ENCODE peak calls at places on chromosome 6, in five cellular contexts. One of them, this sample, is unnamed.

GRCh38 chr6:156718647-156719394 is 58.4 kb upstream of the ARID1B start:
- DNase-seq in nucleus accumbens: no peak
- DNase-seq in T-helper 9 cell: no peak
- DNase-seq in erythroblast: peak
- DNase-seq in activated naive CD4-positive, alpha-beta T cell treated with anti-CD3 and anti-CD28 coated beads, Interleukin-2, amount 10 ng/mL, durations not matched to agents 7 days and 5 days: no peak
- DNase-seq in this sample: no peak

GRCh38 chr6:91672201-91672600 is 1085.3 kb upstream of the MAP3K7 start:
- DNase-seq in nucleus accumbens: no peak
- DNase-seq in T-helper 9 cell: no peak
- DNase-seq in erythroblast: no peak
- DNase-seq in activated naive CD4-positive, alpha-beta T cell treated with anti-CD3 and anti-CD28 coated beads, Interleukin-2, amount 10 ng/mL, durations not matched to agents 7 days and 5 days: no peak
- DNase-seq in this sample: no peak

GRCh38 chr6:164827537-164827936 is 481.9 kb downstream of the C6orf118 start:
- DNase-seq in nucleus accumbens: no peak
- DNase-seq in T-helper 9 cell: no peak
- DNase-seq in erythroblast: no peak
- DNase-seq in activated naive CD4-positive, alpha-beta T cell treated with anti-CD3 and anti-CD28 coated beads, Interleukin-2, amount 10 ng/mL, durations not matched to agents 7 days and 5 days: no peak
- DNase-seq in this sample: no peak

GRCh38 chr6:121885399-121886152 is 450.1 kb downstream of the GJA1 start:
- DNase-seq in nucleus accumbens: no peak
- DNase-seq in T-helper 9 cell: no peak
- DNase-seq in erythroblast: no peak
- DNase-seq in activated naive CD4-positive, alpha-beta T cell treated with anti-CD3 and anti-CD28 coated beads, Interleukin-2, amount 10 ng/mL, durations not matched to agents 7 days and 5 days: no peak
- DNase-seq in this sample: no peak

GRCh38 chr6:105621564-105622175 is 218.8 kb upstream of the PREP start:
- DNase-seq in nucleus accumbens: no peak
- DNase-seq in T-helper 9 cell: no peak
- DNase-seq in erythroblast: no peak
- DNase-seq in activated naive CD4-positive, alpha-beta T cell treated with anti-CD3 and anti-CD28 coated beads, Interleukin-2, amount 10 ng/mL, durations not matched to agents 7 days and 5 days: no peak
- DNase-seq in this sample: no peak

GRCh38 chr6:135481786-135482369 is 15.7 kb downstream of the AHI1 start:
- DNase-seq in nucleus accumbens: no peak
- DNase-seq in T-helper 9 cell: no peak
- DNase-seq in erythroblast: peak
- DNase-seq in activated naive CD4-positive, alpha-beta T cell treated with anti-CD3 and anti-CD28 coated beads, Interleukin-2, amount 10 ng/mL, durations not matched to agents 7 days and 5 days: no peak
- DNase-seq in this sample: no peak

GRCh38 chr6:133817460-133818047 is 71.4 kb upstream of the TCF21 start:
- DNase-seq in nucleus accumbens: no peak
- DNase-seq in T-helper 9 cell: peak
- DNase-seq in erythroblast: peak
- DNase-seq in activated naive CD4-positive, alpha-beta T cell treated with anti-CD3 and anti-CD28 coated beads, Interleukin-2, amount 10 ng/mL, durations not matched to agents 7 days and 5 days: peak
- DNase-seq in this sample: no peak

GRCh38 chr6:13795041-13795748 is 19.2 kb downstream of the MCUR1 start:
- DNase-seq in nucleus accumbens: peak
- DNase-seq in T-helper 9 cell: peak
- DNase-seq in erythroblast: peak
- DNase-seq in activated naive CD4-positive, alpha-beta T cell treated with anti-CD3 and anti-CD28 coated beads, Interleukin-2, amount 10 ng/mL, durations not matched to agents 7 days and 5 days: peak
- DNase-seq in this sample: peak

GRCh38 chr6:90739339-90739738 is 152.5 kb upstream of the MAP3K7 start:
- DNase-seq in nucleus accumbens: no peak
- DNase-seq in T-helper 9 cell: no peak
- DNase-seq in erythroblast: no peak
- DNase-seq in activated naive CD4-positive, alpha-beta T cell treated with anti-CD3 and anti-CD28 coated beads, Interleukin-2, amount 10 ng/mL, durations not matched to agents 7 days and 5 days: no peak
- DNase-seq in this sample: no peak

GRCh38 chr6:167763056-167763944 is 63.4 kb upstream of the AFDN start:
- DNase-seq in nucleus accumbens: no peak
- DNase-seq in T-helper 9 cell: no peak
- DNase-seq in erythroblast: no peak
- DNase-seq in activated naive CD4-positive, alpha-beta T cell treated with anti-CD3 and anti-CD28 coated beads, Interleukin-2, amount 10 ng/mL, durations not matched to agents 7 days and 5 days: no peak
- DNase-seq in this sample: no peak

GRCh38 chr6:117493470-117493869 is 11.0 kb downstream of the DCBLD1 start:
- DNase-seq in nucleus accumbens: no peak
- DNase-seq in T-helper 9 cell: no peak
- DNase-seq in erythroblast: no peak
- DNase-seq in activated naive CD4-positive, alpha-beta T cell treated with anti-CD3 and anti-CD28 coated beads, Interleukin-2, amount 10 ng/mL, durations not matched to agents 7 days and 5 days: no peak
- DNase-seq in this sample: no peak

GRCh38 chr6:73180076-73180717 is 45.1 kb downstream of the KHDC1L start:
- DNase-seq in nucleus accumbens: no peak
- DNase-seq in T-helper 9 cell: no peak
- DNase-seq in erythroblast: no peak
- DNase-seq in activated naive CD4-positive, alpha-beta T cell treated with anti-CD3 and anti-CD28 coated beads, Interleukin-2, amount 10 ng/mL, durations not matched to agents 7 days and 5 days: no peak
- DNase-seq in this sample: no peak

GRCh38 chr6:23027281-23027680 is 457.9 kb downstream of the HDGFL1 start:
- DNase-seq in nucleus accumbens: peak
- DNase-seq in T-helper 9 cell: no peak
- DNase-seq in erythroblast: no peak
- DNase-seq in activated naive CD4-positive, alpha-beta T cell treated with anti-CD3 and anti-CD28 coated beads, Interleukin-2, amount 10 ng/mL, durations not matched to agents 7 days and 5 days: no peak
- DNase-seq in this sample: no peak

GRCh38 chr6:160275511-160276003 is 16.9 kb upstream of the SLC22A2 start:
- DNase-seq in nucleus accumbens: no peak
- DNase-seq in T-helper 9 cell: no peak
- DNase-seq in erythroblast: no peak
- DNase-seq in activated naive CD4-positive, alpha-beta T cell treated with anti-CD3 and anti-CD28 coated beads, Interleukin-2, amount 10 ng/mL, durations not matched to agents 7 days and 5 days: no peak
- DNase-seq in this sample: peak

GRCh38 chr6:124719951-124720350 is 242.3 kb upstream of the RNF217 start:
- DNase-seq in nucleus accumbens: no peak
- DNase-seq in T-helper 9 cell: no peak
- DNase-seq in erythroblast: no peak
- DNase-seq in activated naive CD4-positive, alpha-beta T cell treated with anti-CD3 and anti-CD28 coated beads, Interleukin-2, amount 10 ng/mL, durations not matched to agents 7 days and 5 days: no peak
- DNase-seq in this sample: no peak

GRCh38 chr6:106037060-106037459 is 49.1 kb upstream of the PRDM1 start:
- DNase-seq in nucleus accumbens: no peak
- DNase-seq in T-helper 9 cell: no peak
- DNase-seq in erythroblast: no peak
- DNase-seq in activated naive CD4-positive, alpha-beta T cell treated with anti-CD3 and anti-CD28 coated beads, Interleukin-2, amount 10 ng/mL, durations not matched to agents 7 days and 5 days: no peak
- DNase-seq in this sample: no peak

GRCh38 chr6:78799682-78800081 is 67.7 kb upstream of the IRAK1BP1 start:
- DNase-seq in nucleus accumbens: no peak
- DNase-seq in T-helper 9 cell: no peak
- DNase-seq in erythroblast: no peak
- DNase-seq in activated naive CD4-positive, alpha-beta T cell treated with anti-CD3 and anti-CD28 coated beads, Interleukin-2, amount 10 ng/mL, durations not matched to agents 7 days and 5 days: no peak
- DNase-seq in this sample: no peak

GRCh38 chr6:15507221-15507620 is 155.6 kb downstream of the DTNBP1 start:
- DNase-seq in nucleus accumbens: no peak
- DNase-seq in T-helper 9 cell: no peak
- DNase-seq in erythroblast: no peak
- DNase-seq in activated naive CD4-positive, alpha-beta T cell treated with anti-CD3 and anti-CD28 coated beads, Interleukin-2, amount 10 ng/mL, durations not matched to agents 7 days and 5 days: no peak
- DNase-seq in this sample: no peak

GRCh38 chr6:134822920-134823430 is 126.9 kb downstream of the ALDH8A1 start:
- DNase-seq in nucleus accumbens: peak
- DNase-seq in T-helper 9 cell: no peak
- DNase-seq in erythroblast: peak
- DNase-seq in activated naive CD4-positive, alpha-beta T cell treated with anti-CD3 and anti-CD28 coated beads, Interleukin-2, amount 10 ng/mL, durations not matched to agents 7 days and 5 days: peak
- DNase-seq in this sample: peak

GRCh38 chr6:56875961-56876360 is 78.9 kb upstream of the BEND6 start:
- DNase-seq in nucleus accumbens: no peak
- DNase-seq in T-helper 9 cell: no peak
- DNase-seq in erythroblast: no peak
- DNase-seq in activated naive CD4-positive, alpha-beta T cell treated with anti-CD3 and anti-CD28 coated beads, Interleukin-2, amount 10 ng/mL, durations not matched to agents 7 days and 5 days: no peak
- DNase-seq in this sample: no peak

GRCh38 chr6:121354764-121355163 is 20.5 kb upstream of the TBC1D32 start:
- DNase-seq in nucleus accumbens: no peak
- DNase-seq in T-helper 9 cell: no peak
- DNase-seq in erythroblast: peak
- DNase-seq in activated naive CD4-positive, alpha-beta T cell treated with anti-CD3 and anti-CD28 coated beads, Interleukin-2, amount 10 ng/mL, durations not matched to agents 7 days and 5 days: no peak
- DNase-seq in this sample: no peak

GRCh38 chr6:17021539-17021889 is 80.3 kb upstream of the STMND1 start:
- DNase-seq in nucleus accumbens: no peak
- DNase-seq in T-helper 9 cell: no peak
- DNase-seq in erythroblast: no peak
- DNase-seq in activated naive CD4-positive, alpha-beta T cell treated with anti-CD3 and anti-CD28 coated beads, Interleukin-2, amount 10 ng/mL, durations not matched to agents 7 days and 5 days: no peak
- DNase-seq in this sample: no peak

GRCh38 chr6:130908188-130908587 is 81.0 kb downstream of the SMLR1 start:
- DNase-seq in nucleus accumbens: no peak
- DNase-seq in T-helper 9 cell: no peak
- DNase-seq in erythroblast: no peak
- DNase-seq in activated naive CD4-positive, alpha-beta T cell treated with anti-CD3 and anti-CD28 coated beads, Interleukin-2, amount 10 ng/mL, durations not matched to agents 7 days and 5 days: no peak
- DNase-seq in this sample: no peak

GRCh38 chr6:135163440-135163738 is 17.7 kb upstream of the MYB start:
- DNase-seq in nucleus accumbens: no peak
- DNase-seq in T-helper 9 cell: no peak
- DNase-seq in erythroblast: no peak
- DNase-seq in activated naive CD4-positive, alpha-beta T cell treated with anti-CD3 and anti-CD28 coated beads, Interleukin-2, amount 10 ng/mL, durations not matched to agents 7 days and 5 days: peak
- DNase-seq in this sample: no peak

GRCh38 chr6:7161253-7161623 is 53.5 kb downstream of the RREB1 start:
- DNase-seq in nucleus accumbens: no peak
- DNase-seq in T-helper 9 cell: no peak
- DNase-seq in erythroblast: no peak
- DNase-seq in activated naive CD4-positive, alpha-beta T cell treated with anti-CD3 and anti-CD28 coated beads, Interleukin-2, amount 10 ng/mL, durations not matched to agents 7 days and 5 days: no peak
- DNase-seq in this sample: no peak

GRCh38 chr6:118704911-118705310 is 53.5 kb upstream of the CEP85L start:
- DNase-seq in nucleus accumbens: no peak
- DNase-seq in T-helper 9 cell: no peak
- DNase-seq in erythroblast: no peak
- DNase-seq in activated naive CD4-positive, alpha-beta T cell treated with anti-CD3 and anti-CD28 coated beads, Interleukin-2, amount 10 ng/mL, durations not matched to agents 7 days and 5 days: no peak
- DNase-seq in this sample: no peak

GRCh38 chr6:144661101-144661806 is 376.1 kb downstream of the UTRN start:
- DNase-seq in nucleus accumbens: no peak
- DNase-seq in T-helper 9 cell: no peak
- DNase-seq in erythroblast: no peak
- DNase-seq in activated naive CD4-positive, alpha-beta T cell treated with anti-CD3 and anti-CD28 coated beads, Interleukin-2, amount 10 ng/mL, durations not matched to agents 7 days and 5 days: no peak
- DNase-seq in this sample: no peak

GRCh38 chr6:113636357-113636824 is 220.8 kb upstream of the MARCKS start:
- DNase-seq in nucleus accumbens: no peak
- DNase-seq in T-helper 9 cell: no peak
- DNase-seq in erythroblast: no peak
- DNase-seq in activated naive CD4-positive, alpha-beta T cell treated with anti-CD3 and anti-CD28 coated beads, Interleukin-2, amount 10 ng/mL, durations not matched to agents 7 days and 5 days: no peak
- DNase-seq in this sample: no peak

GRCh38 chr6:157946865-157947532 is 34.7 kb upstream of the SYNJ2 start:
- DNase-seq in nucleus accumbens: peak
- DNase-seq in T-helper 9 cell: no peak
- DNase-seq in erythroblast: peak
- DNase-seq in activated naive CD4-positive, alpha-beta T cell treated with anti-CD3 and anti-CD28 coated beads, Interleukin-2, amount 10 ng/mL, durations not matched to agents 7 days and 5 days: peak
- DNase-seq in this sample: no peak

GRCh38 chr6:43428112-43428570 is 800 bp downstream of the ABCC10 start:
- DNase-seq in nucleus accumbens: no peak
- DNase-seq in T-helper 9 cell: no peak
- DNase-seq in erythroblast: no peak
- DNase-seq in activated naive CD4-positive, alpha-beta T cell treated with anti-CD3 and anti-CD28 coated beads, Interleukin-2, amount 10 ng/mL, durations not matched to agents 7 days and 5 days: no peak
- DNase-seq in this sample: no peak

GRCh38 chr6:42727627-42728026 is 5.2 kb upstream of the PRPH2 start:
- DNase-seq in nucleus accumbens: no peak
- DNase-seq in T-helper 9 cell: no peak
- DNase-seq in erythroblast: no peak
- DNase-seq in activated naive CD4-positive, alpha-beta T cell treated with anti-CD3 and anti-CD28 coated beads, Interleukin-2, amount 10 ng/mL, durations not matched to agents 7 days and 5 days: no peak
- DNase-seq in this sample: no peak

GRCh38 chr6:14333556-14334305 is 216.2 kb downstream of the CD83 start:
- DNase-seq in nucleus accumbens: no peak
- DNase-seq in T-helper 9 cell: no peak
- DNase-seq in erythroblast: no peak
- DNase-seq in activated naive CD4-positive, alpha-beta T cell treated with anti-CD3 and anti-CD28 coated beads, Interleukin-2, amount 10 ng/mL, durations not matched to agents 7 days and 5 days: no peak
- DNase-seq in this sample: no peak

This sample was measured in left lobe of liver.